ENCODE peak calls at places on chromosomes 16 and 17, in four cellular contexts. One of them, this sample, is unnamed.
A peak's percentile ranks its signal among the peaks of the same experiment; 100 is the strongest.

GRCh38 chr17:45294506-45294905 is 22.3 kb downstream of the MAP3K14 start:
- DNase-seq in brain microvascular endothelial cell: peak; percentile 83
- DNase-seq in heart right ventricle: peak; percentile 64
- DNase-seq in PC-3: peak; percentile 93
- DNase-seq in this sample: peak; percentile 55

GRCh38 chr16:70704586-70704985 is 18.7 kb upstream of the MTSS2 start:
- DNase-seq in brain microvascular endothelial cell: no peak
- DNase-seq in heart right ventricle: no peak
- DNase-seq in PC-3: no peak
- DNase-seq in this sample: no peak

GRCh38 chr17:41711669-41712400 is at the start of gene GAST:
- DNase-seq in brain microvascular endothelial cell: no peak
- DNase-seq in heart right ventricle: no peak
- DNase-seq in PC-3: peak; percentile 4
- DNase-seq in this sample: no peak

GRCh38 chr17:33438136-33438535 is 145.0 kb upstream of the ASIC2 start:
- DNase-seq in brain microvascular endothelial cell: no peak
- DNase-seq in heart right ventricle: no peak
- DNase-seq in PC-3: no peak
- DNase-seq in this sample: no peak

GRCh38 chr17:73705594-73705993 is 61.3 kb upstream of the SDK2 start:
- DNase-seq in brain microvascular endothelial cell: peak; percentile 40
- DNase-seq in heart right ventricle: no peak
- DNase-seq in PC-3: peak; percentile 51
- DNase-seq in this sample: peak; percentile 54

GRCh38 chr17:75769536-75769935 is 4.5 kb upstream of the GALK1 start:
- DNase-seq in brain microvascular endothelial cell: no peak
- DNase-seq in heart right ventricle: no peak
- DNase-seq in PC-3: no peak
- DNase-seq in this sample: no peak

GRCh38 chr16:84715854-84716253 is 16.1 kb downstream of the USP10 start:
- DNase-seq in brain microvascular endothelial cell: no peak
- DNase-seq in heart right ventricle: no peak
- DNase-seq in PC-3: no peak
- DNase-seq in this sample: no peak

GRCh38 chr16:78706637-78707036 is 607.2 kb downstream of the WWOX start:
- DNase-seq in brain microvascular endothelial cell: no peak
- DNase-seq in heart right ventricle: no peak
- DNase-seq in PC-3: no peak
- DNase-seq in this sample: no peak

GRCh38 chr17:2024572-2025219 is 438 bp downstream of the RTN4RL1 start:
- DNase-seq in brain microvascular endothelial cell: no peak
- DNase-seq in heart right ventricle: no peak
- DNase-seq in PC-3: no peak
- DNase-seq in this sample: no peak

GRCh38 chr17:73748521-73748920 is 104.3 kb upstream of the SDK2 start:
- DNase-seq in brain microvascular endothelial cell: no peak
- DNase-seq in heart right ventricle: no peak
- DNase-seq in PC-3: no peak
- DNase-seq in this sample: no peak

GRCh38 chr17:82703935-82704865 is 5.7 kb upstream of the RAB40B start:
- DNase-seq in brain microvascular endothelial cell: no peak
- DNase-seq in heart right ventricle: no peak
- DNase-seq in PC-3: no peak
- DNase-seq in this sample: no peak

GRCh38 chr16:87860553-87861299 is 8.6 kb downstream of the SLC7A5 start:
- DNase-seq in brain microvascular endothelial cell: peak; percentile 80
- DNase-seq in heart right ventricle: no peak
- DNase-seq in PC-3: peak; percentile 70
- DNase-seq in this sample: no peak

GRCh38 chr16:21199607-21200218 is 11.7 kb downstream of the ZP2 start:
- DNase-seq in brain microvascular endothelial cell: no peak
- DNase-seq in heart right ventricle: no peak
- DNase-seq in PC-3: no peak
- DNase-seq in this sample: no peak

GRCh38 chr16:77148121-77148520 is 42.9 kb upstream of the MON1B start:
- DNase-seq in brain microvascular endothelial cell: no peak
- DNase-seq in heart right ventricle: no peak
- DNase-seq in PC-3: no peak
- DNase-seq in this sample: no peak

GRCh38 chr17:60628252-60628889 is 28.4 kb downstream of the PPM1D start:
- DNase-seq in brain microvascular endothelial cell: no peak
- DNase-seq in heart right ventricle: no peak
- DNase-seq in PC-3: no peak
- DNase-seq in this sample: no peak

GRCh38 chr17:29112780-29113295 is 67.4 kb downstream of the MYO18A start:
- DNase-seq in brain microvascular endothelial cell: no peak
- DNase-seq in heart right ventricle: peak; percentile 61
- DNase-seq in PC-3: no peak
- DNase-seq in this sample: no peak

GRCh38 chr17:3885970-3886369 is 6.9 kb downstream of the CAMKK1 start:
- DNase-seq in brain microvascular endothelial cell: peak; percentile 81
- DNase-seq in heart right ventricle: no peak
- DNase-seq in PC-3: no peak
- DNase-seq in this sample: no peak

GRCh38 chr17:3978421-3979275 is 14.4 kb upstream of the ATP2A3 start:
- DNase-seq in brain microvascular endothelial cell: no peak
- DNase-seq in heart right ventricle: peak; percentile 67
- DNase-seq in PC-3: peak; percentile 59
- DNase-seq in this sample: no peak

GRCh38 chr16:14301150-14302030 is 230.3 kb downstream of the MRTFB start:
- DNase-seq in brain microvascular endothelial cell: no peak
- DNase-seq in heart right ventricle: peak; percentile 44
- DNase-seq in PC-3: peak; percentile 18
- DNase-seq in this sample: peak; percentile 53

GRCh38 chr16:2756288-2757015 is 4.0 kb downstream of the SRRM2 start:
- DNase-seq in brain microvascular endothelial cell: no peak
- DNase-seq in heart right ventricle: no peak
- DNase-seq in PC-3: no peak
- DNase-seq in this sample: no peak

GRCh38 chr17:68482576-68483001 is 25.3 kb upstream of the WIPI1 start:
- DNase-seq in brain microvascular endothelial cell: no peak
- DNase-seq in heart right ventricle: no peak
- DNase-seq in PC-3: no peak
- DNase-seq in this sample: no peak

GRCh38 chr16:30113711-30114333 is 485 bp upstream of the GDPD3 start:
- DNase-seq in brain microvascular endothelial cell: no peak
- DNase-seq in heart right ventricle: no peak
- DNase-seq in PC-3: no peak
- DNase-seq in this sample: peak; percentile 41

GRCh38 chr17:66915204-66915611 is 49.3 kb upstream of the CACNG4 start:
- DNase-seq in brain microvascular endothelial cell: no peak
- DNase-seq in heart right ventricle: no peak
- DNase-seq in PC-3: peak; percentile 86
- DNase-seq in this sample: peak; percentile 83

GRCh38 chr17:4177732-4178131 is 34.7 kb downstream of the CYB5D2 start:
- DNase-seq in brain microvascular endothelial cell: no peak
- DNase-seq in heart right ventricle: no peak
- DNase-seq in PC-3: no peak
- DNase-seq in this sample: no peak

GRCh38 chr17:46115687-46116086 is 77.5 kb downstream of the KANSL1 start:
- DNase-seq in brain microvascular endothelial cell: no peak
- DNase-seq in heart right ventricle: peak; percentile 16
- DNase-seq in PC-3: no peak
- DNase-seq in this sample: no peak

DNA sequence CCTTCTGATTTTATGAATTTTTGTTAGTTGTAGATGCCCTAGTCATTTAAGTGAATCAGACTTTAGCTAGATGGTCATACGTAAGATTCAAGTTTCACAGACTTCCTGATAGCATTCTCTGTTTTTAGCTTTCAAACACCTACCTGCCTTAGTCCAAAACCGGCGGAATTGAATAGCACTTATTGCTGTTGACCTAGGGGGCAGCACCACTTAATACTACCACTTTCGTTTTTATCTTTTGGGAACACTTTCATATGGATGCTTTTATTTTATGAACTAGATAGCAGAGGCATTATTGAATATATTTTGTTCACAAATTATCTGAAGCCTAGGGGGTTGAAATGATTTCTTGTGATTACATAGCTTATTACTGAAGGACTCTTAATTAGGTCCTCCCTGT is 31.5 kb downstream of the TADA2A start:
- DNase-seq in brain microvascular endothelial cell: no peak
- DNase-seq in heart right ventricle: no peak
- DNase-seq in PC-3: peak; percentile 19
- DNase-seq in this sample: no peak
- TF ChIP-seq CTCF in brain microvascular endothelial cell: peak; percentile 39
- TF ChIP-seq CTCF in heart right ventricle: no peak
- TF ChIP-seq CTCF in PC-3: peak; percentile 55
- TF ChIP-seq CTCF in this sample: peak; percentile 17

GRCh38 chr16:50609049-50609832 is 61.0 kb downstream of the NKD1 start:
- DNase-seq in brain microvascular endothelial cell: no peak
- DNase-seq in heart right ventricle: no peak
- DNase-seq in PC-3: no peak
- DNase-seq in this sample: no peak
- H3K27ac ChIP-seq in brain microvascular endothelial cell: no peak overlapping the region
- H3K27ac ChIP-seq in heart right ventricle: no peak overlapping the region
- H3K27ac ChIP-seq in PC-3: no peak overlapping the region
- H3K27ac ChIP-seq in this sample: no peak overlapping the region

DNA sequence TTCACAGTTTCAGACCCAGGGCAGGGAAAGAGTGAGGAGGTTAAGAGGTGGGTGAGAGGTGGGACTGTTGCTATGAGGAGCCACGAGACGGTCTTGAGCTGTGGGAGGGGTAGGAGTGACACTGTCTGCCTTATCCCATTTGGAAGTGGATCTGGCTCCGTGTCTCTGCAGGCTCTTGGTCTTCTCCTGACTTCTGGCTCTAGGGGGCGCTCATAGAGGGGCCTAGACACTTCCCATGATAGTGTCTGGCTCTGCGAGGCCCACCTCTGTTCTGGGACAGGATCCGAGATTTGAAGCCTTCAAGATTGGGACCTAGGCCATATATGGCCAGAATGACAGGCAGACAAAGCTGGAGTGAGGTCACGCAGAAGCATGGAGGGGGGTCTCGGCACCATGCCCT is 204.5 kb downstream of the GSG1L start:
- DNase-seq in brain microvascular endothelial cell: no peak
- DNase-seq in heart right ventricle: no peak
- DNase-seq in PC-3: no peak
- DNase-seq in this sample: no peak
- TF ChIP-seq CTCF in brain microvascular endothelial cell: no peak
- TF ChIP-seq CTCF in heart right ventricle: no peak
- TF ChIP-seq CTCF in PC-3: peak; percentile 22
- TF ChIP-seq CTCF in this sample: no peak

DNA sequence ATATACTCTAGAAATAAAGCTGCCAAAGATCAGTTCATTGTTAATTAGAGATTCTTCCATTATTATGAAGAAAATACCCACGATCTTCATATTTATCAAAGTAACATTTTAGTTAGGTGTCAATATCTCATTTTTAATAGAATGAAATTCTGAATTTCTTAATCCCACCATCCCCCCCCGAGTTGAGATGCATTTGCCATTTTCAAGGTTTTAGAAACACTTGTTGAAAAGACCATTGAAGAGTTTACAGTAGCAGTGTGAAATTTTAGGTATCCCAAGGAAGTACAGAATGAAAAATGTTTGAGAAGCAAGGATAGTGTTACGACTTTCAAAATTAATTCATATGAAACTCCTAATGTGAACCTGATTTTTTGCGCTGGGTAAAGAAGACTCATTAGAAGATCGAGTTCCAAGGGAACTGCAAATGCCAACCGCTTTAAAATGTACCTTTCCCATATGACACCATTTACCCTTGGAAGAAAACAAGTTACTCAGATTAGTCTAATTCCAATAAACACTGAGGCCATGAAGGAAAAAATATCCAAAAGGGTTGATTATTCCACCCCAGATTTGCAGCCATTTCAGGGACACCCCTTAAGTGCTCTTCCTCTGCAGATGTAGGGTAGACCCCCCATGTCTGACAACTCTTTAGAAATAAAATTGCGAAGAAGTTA is 731 bp downstream of the IKZF3 start:
- DNase-seq in brain microvascular endothelial cell: no peak
- DNase-seq in heart right ventricle: no peak
- DNase-seq in PC-3: no peak
- DNase-seq in this sample: no peak
- H3K27ac ChIP-seq in brain microvascular endothelial cell: no peak overlapping the region
- H3K27ac ChIP-seq in heart right ventricle: peak overlapping the region; percentile 79
- H3K27ac ChIP-seq in PC-3: no peak overlapping the region
- H3K27ac ChIP-seq in this sample: no peak overlapping the region

GRCh38 chr17:37661372-37662014 is 18.2 kb upstream of the DDX52 start:
- DNase-seq in brain microvascular endothelial cell: no peak
- DNase-seq in heart right ventricle: no peak
- DNase-seq in PC-3: no peak
- DNase-seq in this sample: no peak
- TF ChIP-seq CTCF in brain microvascular endothelial cell: peak; percentile 40
- TF ChIP-seq CTCF in heart right ventricle: no peak
- TF ChIP-seq CTCF in PC-3: no peak
- TF ChIP-seq CTCF in this sample: no peak

GRCh38 chr16:971582-971905 is 760 bp upstream of the LMF1 start:
- DNase-seq in brain microvascular endothelial cell: no peak
- DNase-seq in heart right ventricle: no peak
- DNase-seq in PC-3: no peak
- DNase-seq in this sample: no peak
- H3K27ac ChIP-seq in brain microvascular endothelial cell: no peak overlapping the region
- H3K27ac ChIP-seq in heart right ventricle: no peak overlapping the region
- H3K27ac ChIP-seq in PC-3: no peak overlapping the region
- H3K27ac ChIP-seq in this sample: no peak overlapping the region